ENCODE peak calls at places on chromosome 3, in seven cellular contexts. E is mucosa of descending colon, R is uterus, O is tibial nerve, B is SK-N-MC, W is neural progenitor cell, P is aorta. H is an unnamed sample. For H3K36me3, the result is how much of the 10 kb centered on the place peaks cover.

GRCh38 chr3:51967384-51968174 is at the start of gene PCBP4:
- DNase-seq in E (peak), B (no peak), R (peak), O (peak), P (peak), W (peak), H (peak)

GRCh38 chr3:13217736-13218540 is 144.7 kb upstream of the IQSEC1 start:
- DNase-seq in O (no peak), R (no peak), B (no peak), P (no peak), W (no peak), E (no peak), H (no peak)

GRCh38 chr3:177378168-177378567 is 180.9 kb upstream of the TBL1XR1 start:
- DNase-seq in R (no peak), E (no peak), W (no peak), B (no peak), P (no peak), O (no peak), H (no peak)

GRCh38 chr3:114770874-114771273 is 376.2 kb downstream of the ZBTB20 start:
- DNase-seq in R (no peak), P (no peak), O (no peak), B (no peak), W (no peak), E (no peak), H (no peak)

GRCh38 chr3:105824129-105824528 is 44.7 kb downstream of the CBLB start:
- DNase-seq in E (no peak), O (no peak), B (no peak), R (no peak), W (no peak), P (no peak), H (no peak)

GRCh38 chr3:100813828-100814227 is 104.5 kb downstream of the TFG start:
- DNase-seq in O (no peak), E (no peak), R (no peak), P (no peak), W (no peak), B (no peak), H (no peak)

GRCh38 chr3:125403789-125404188 is 28.7 kb upstream of the ZNF148 start:
- DNase-seq in O (no peak), E (no peak), P (no peak), R (no peak), W (no peak), B (no peak), H (peak)

GRCh38 chr3:42225486-42226363 is 40.3 kb downstream of the CCK start:
- DNase-seq in B (no peak), R (no peak), W (no peak), P (no peak), O (no peak), E (no peak), H (no peak)

GRCh38 chr3:38541800-38542199 is 45.7 kb downstream of the EXOG start:
- DNase-seq in W (no peak), P (no peak), O (no peak), B (no peak), R (no peak), E (no peak), H (no peak)

GRCh38 chr3:175818811-175819464 is 959.8 kb downstream of the NAALADL2 start:
- DNase-seq in R (no peak), O (no peak), E (no peak), W (no peak), P (no peak), B (no peak), H (no peak)

GRCh38 chr3:194141415-194142155 is 5.6 kb downstream of the HES1 start:
- DNase-seq in P (peak), W (peak), B (no peak), R (peak), E (peak), O (peak), H (peak)

GRCh38 chr3:139339219-139339906 is 4.5 kb upstream of the MRPS22 start:
- DNase-seq in O (no peak), B (no peak), P (no peak), E (no peak), W (no peak), R (no peak), H (no peak)

GRCh38 chr3:120795017-120795648 is 52.6 kb downstream of the GTF2E1 start:
- DNase-seq in R (peak), W (peak), B (peak), O (peak), E (no peak), P (peak), H (peak)

GRCh38 chr3:99663981-99664380 is 25.6 kb downstream of the COL8A1 start:
- DNase-seq in P (no peak), W (no peak), O (no peak), E (no peak), R (no peak), B (no peak), H (no peak)

GRCh38 chr3:141308588-141309218 is 59.6 kb upstream of the ZBTB38 start:
- DNase-seq in O (peak), W (peak), P (peak), R (peak), E (peak), B (no peak), H (peak)

GRCh38 chr3:38153986-38154608 is 11.2 kb upstream of the OXSR1 start:
- DNase-seq in B (no peak), R (no peak), O (no peak), E (no peak), P (no peak), W (no peak), H (no peak)

GRCh38 chr3:54570008-54570407 is 357.9 kb downstream of the LRTM1 start:
- DNase-seq in P (no peak), O (no peak), E (no peak), B (no peak), W (no peak), R (no peak), H (no peak)

GRCh38 chr3:82144811-82145210 is 383.4 kb upstream of the GBE1 start:
- DNase-seq in R (no peak), B (no peak), O (no peak), P (no peak), W (no peak), E (no peak), H (no peak)

GRCh38 chr3:180802837-180803236 is 109.6 kb upstream of the FXR1 start:
- DNase-seq in E (no peak), O (no peak), W (peak), B (no peak), P (no peak), R (no peak), H (no peak)

GRCh38 chr3:165814380-165814779 is 22.8 kb downstream of the BCHE start:
- DNase-seq in P (no peak), W (no peak), B (no peak), E (no peak), O (no peak), R (no peak), H (no peak)

GRCh38 chr3:37511357-37511970 is 337.1 kb upstream of the LRRFIP2 start:
- DNase-seq in P (no peak), O (no peak), R (no peak), E (no peak), W (no peak), B (no peak), H (no peak)

GRCh38 chr3:194998417-194998816 is 272.5 kb downstream of the XXYLT1 start:
- DNase-seq in R (no peak), W (no peak), B (no peak), E (no peak), P (no peak), O (no peak), H (no peak)

GRCh38 chr3:37291275-37291700 is 116.9 kb upstream of the LRRFIP2 start:
- DNase-seq in B (no peak), O (no peak), P (no peak), E (no peak), W (no peak), R (no peak), H (no peak)

GRCh38 chr3:13882876-13883275 is 3.0 kb upstream of the WNT7A start:
- DNase-seq in P (no peak), E (no peak), B (no peak), R (no peak), O (no peak), W (no peak), H (no peak)

GRCh38 chr3:194869482-194870169 is 183.9 kb downstream of the FAM43A start:
- DNase-seq in P (peak), E (no peak), R (no peak), W (no peak), B (no peak), O (no peak), H (no peak)

GRCh38 chr3:56737001-56737400 is 53.9 kb upstream of the TASOR start:
- DNase-seq in B (no peak), O (no peak), W (peak), P (no peak), R (no peak), E (no peak), H (no peak)

GRCh38 chr3:141326626-141327025 is 41.7 kb upstream of the ZBTB38 start:
- DNase-seq in W (no peak), B (no peak), R (no peak), P (no peak), O (no peak), E (no peak), H (no peak)

GRCh38 chr3:65777050-65777449 is 261.7 kb downstream of the MAGI1 start:
- DNase-seq in R (no peak), W (no peak), B (no peak), E (no peak), P (no peak), O (no peak), H (no peak)

GRCh38 chr3:38455639-38456430 is 2.1 kb downstream of the ACVR2B start:
- DNase-seq in O (no peak), R (peak), E (no peak), W (peak), B (no peak), P (no peak), H (peak)

GRCh38 chr3:61876797-61877196 is 315.4 kb downstream of the PTPRG start:
- DNase-seq in E (no peak), P (no peak), W (no peak), B (no peak), O (no peak), R (no peak), H (no peak)

GRCh38 chr3:18883553-18883952 is 264.8 kb upstream of the KCNH8 start:
- DNase-seq in P (no peak), W (no peak), E (no peak), R (no peak), O (no peak), B (no peak), H (no peak)

GRCh38 chr3:69838696-69839515 is 99.6 kb downstream of the MITF start:
- DNase-seq in B (no peak), P (no peak), O (no peak), R (no peak), W (no peak), E (no peak), H (no peak)

GRCh38 chr3:23242106-23242505 is 39.0 kb downstream of the UBE2E2 start:
- DNase-seq in R (no peak), E (no peak), O (no peak), B (no peak), P (no peak), W (no peak), H (no peak)

GRCh38 chr3:114411811-114412803 is 118.3 kb downstream of the TIGIT start:
- DNase-seq in E (no peak), O (no peak), W (no peak), P (no peak), R (no peak), B (no peak), H (no peak)

GRCh38 chr3:31831526-31832034 is 149.5 kb downstream of the OSBPL10 start:
- DNase-seq in E (no peak), R (no peak), W (no peak), O (no peak), P (no peak), B (no peak), H (no peak)

GRCh38 chr3:153448146-153448870 is 286.3 kb downstream of the RAP2B start:
- DNase-seq in W (no peak), P (no peak), R (no peak), E (no peak), B (no peak), O (no peak), H (no peak)
- H3K4me3 ChIP-seq in W (no peak), P (no peak), R (no peak), E (no peak), B (no peak), O (no peak), H (no peak)

GRCh38 chr3:9430733-9431132 is 33.3 kb downstream of the SETD5 start:
- DNase-seq in P (no peak), B (no peak), O (no peak), R (no peak), W (no peak), E (no peak), H (no peak)
- H3K36me3 ChIP-seq in P (under half), B (half or more), O (half or more), R (under half), W (half or more), E (under half), H (half or more)

GRCh38 chr3:184526158-184526483 is 35.5 kb upstream of the EPHB3 start:
- DNase-seq in W (no peak), P (no peak), E (no peak), B (no peak), O (no peak), R (no peak), H (peak)
- H3K4me3 ChIP-seq in W (peak), P (no peak), E (no peak), B (no peak), O (no peak), R (peak), H (peak)

DNA sequence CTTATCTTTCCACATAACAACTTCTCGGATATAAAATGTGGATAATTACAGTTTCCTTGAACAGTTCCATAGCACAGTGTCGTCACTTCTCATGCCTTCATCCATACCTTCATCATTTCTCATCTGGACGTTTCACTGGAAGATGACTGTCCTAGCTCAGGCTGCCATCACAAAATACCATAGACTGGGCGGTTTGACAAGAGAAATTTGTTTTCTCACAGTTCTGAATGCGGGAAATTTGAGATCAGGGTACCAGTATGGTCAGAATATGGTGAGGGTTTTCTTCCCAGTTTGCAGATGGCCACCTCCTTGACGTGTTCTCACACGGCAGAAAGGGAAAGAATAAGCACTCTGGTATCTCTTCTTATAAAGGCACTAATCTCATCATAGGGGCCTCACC is 42.8 kb downstream of the TMEM108 start:
- DNase-seq in B (no peak), P (no peak), E (no peak), O (no peak), R (no peak), W (no peak), H (no peak)
- H3K36me3 ChIP-seq in B (under half), P (under half), E (under half), O (under half), R (under half), W (under half), H (under half)

DNA sequence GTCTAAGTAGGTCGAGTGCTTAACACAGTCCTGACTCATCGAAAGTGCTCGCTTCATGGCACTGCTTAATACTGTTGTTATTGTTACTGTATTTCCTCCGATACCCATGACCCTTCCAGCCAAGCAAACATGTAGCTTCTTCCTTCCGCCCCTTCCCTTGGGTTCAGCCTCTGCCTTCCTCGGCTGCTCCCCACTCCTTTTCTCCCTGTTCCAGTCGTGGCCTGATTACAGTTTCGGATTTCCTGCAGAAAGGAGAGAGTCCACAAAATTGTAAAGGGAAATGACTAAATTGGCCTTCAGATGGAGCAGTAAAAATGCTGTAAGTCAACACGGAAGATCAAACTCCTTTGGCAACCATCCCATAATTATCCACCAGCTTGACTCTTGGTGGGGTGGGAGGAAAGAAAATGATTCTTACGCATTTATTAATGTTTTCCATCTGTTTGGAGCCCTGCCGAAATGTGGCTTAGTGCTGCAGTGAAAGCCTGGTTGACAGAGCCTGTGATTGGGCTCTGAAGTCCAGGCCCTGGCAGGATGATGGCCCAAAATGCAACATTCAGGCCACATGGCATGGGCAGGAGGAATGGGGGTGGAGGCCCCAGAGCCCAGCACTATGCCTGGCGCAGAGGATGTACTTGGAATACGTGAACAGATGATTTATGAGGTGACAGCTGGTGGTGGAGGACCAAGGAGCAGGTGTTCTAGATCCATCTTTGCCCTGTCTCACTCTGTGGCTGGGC is 37.6 kb downstream of the FAM3D start:
- DNase-seq in W (no peak), R (peak), E (no peak), B (peak), P (no peak), O (peak), H (no peak)
- H3K4me3 ChIP-seq in W (no peak), R (no peak), E (no peak), B (peak), P (no peak), O (no peak), H (no peak)

H was measured in H7.